ENCODE peak calls at places on chromosomes 12 and 14, in seven cellular contexts. J, S, P, U, O, F and K are unnamed samples.

GRCh38 chr12:26298785-26299621 is 103.6 kb downstream of the SSPN start:
- DNase-seq in J (peak; percentile 68), S (no peak), P (no peak), U (peak; percentile 71), O (peak; percentile 96), F (no peak), K (peak; percentile 86)

GRCh38 chr12:67655829-67656614 is 7.5 kb downstream of the DYRK2 start:
- DNase-seq in J (no peak), S (no peak), P (no peak), U (no peak), O (no peak), F (no peak), K (no peak)

GRCh38 chr14:75292016-75292646 is 13.5 kb downstream of the FOS start:
- DNase-seq in J (no peak), S (no peak), P (no peak), U (no peak), O (no peak), F (no peak), K (no peak)

GRCh38 chr12:58395056-58395455 is 453.7 kb downstream of the ATP23 start:
- DNase-seq in J (no peak), S (no peak), P (no peak), U (no peak), O (no peak), F (no peak), K (no peak)

GRCh38 chr12:12141000-12141399 is 70.3 kb downstream of the BCL2L14 start:
- DNase-seq in J (no peak), S (no peak), P (no peak), U (no peak), O (no peak), F (no peak), K (no peak)

GRCh38 chr12:28176295-28176694 is 14.0 kb upstream of the CCDC91 start:
- DNase-seq in J (no peak), S (no peak), P (no peak), U (no peak), O (no peak), F (no peak), K (no peak)

GRCh38 chr12:95674631-95675030 is 115.9 kb downstream of the NTN4 start:
- DNase-seq in J (no peak), S (no peak), P (no peak), U (peak; percentile 8), O (no peak), F (no peak), K (peak; percentile 78)

GRCh38 chr12:93325855-93326254 is 51.9 kb upstream of the NUDT4 start:
- DNase-seq in J (peak; percentile 62), S (no peak), P (no peak), U (peak; percentile 34), O (no peak), F (no peak), K (peak; percentile 11)

GRCh38 chr14:79483472-79483871 is 727.8 kb downstream of the DIO2 start:
- DNase-seq in J (peak; percentile 23), S (no peak), P (no peak), U (peak; percentile 4), O (no peak), F (no peak), K (peak; percentile 11)

GRCh38 chr14:45089813-45090212 is 5.9 kb downstream of the PRPF39 start:
- DNase-seq in J (no peak), S (no peak), P (no peak), U (peak; percentile 23), O (no peak), F (no peak), K (peak; percentile 57)

GRCh38 chr14:101184104-101184455 is 280.6 kb upstream of the RTL1 start:
- DNase-seq in J (no peak), S (no peak), P (no peak), U (no peak), O (no peak), F (no peak), K (no peak)

GRCh38 chr14:96060161-96060933 is 21.2 kb downstream of the C14orf132 start:
- DNase-seq in J (no peak), S (no peak), P (no peak), U (no peak), O (no peak), F (no peak), K (no peak)

GRCh38 chr14:88505621-88506020 is 49.2 kb downstream of the PTPN21 start:
- DNase-seq in J (no peak), S (no peak), P (no peak), U (no peak), O (no peak), F (no peak), K (no peak)

GRCh38 chr12:42161529-42161928 is 16.9 kb upstream of the GXYLT1 start:
- DNase-seq in J (no peak), S (no peak), P (no peak), U (no peak), O (no peak), F (no peak), K (no peak)

GRCh38 chr14:92780444-92780843 is 13.7 kb upstream of the GOLGA5 start:
- DNase-seq in J (peak; percentile 64), S (no peak), P (no peak), U (peak; percentile 74), O (peak; percentile 13), F (no peak), K (peak; percentile 24)

GRCh38 chr14:23442721-23443356 is 7.4 kb upstream of the MYH7 start:
- DNase-seq in J (no peak), S (peak; percentile 88), P (no peak), U (no peak), O (no peak), F (no peak), K (no peak)

GRCh38 chr14:58960945-58961731 is 227.3 kb upstream of the DAAM1 start:
- DNase-seq in J (no peak), S (peak; percentile 35), P (no peak), U (no peak), O (no peak), F (no peak), K (no peak)

GRCh38 chr12:27081668-27082091 is 698 bp downstream of the C12orf71 start:
- DNase-seq in J (no peak), S (peak; percentile 44), P (no peak), U (peak; percentile 29), O (peak; percentile 40), F (no peak), K (peak; percentile 58)

GRCh38 chr12:19608039-19608438 is 168.7 kb downstream of the AEBP2 start:
- DNase-seq in J (no peak), S (no peak), P (no peak), U (no peak), O (no peak), F (no peak), K (no peak)

GRCh38 chr12:19616781-19617180 is 177.5 kb downstream of the AEBP2 start:
- DNase-seq in J (no peak), S (no peak), P (no peak), U (no peak), O (no peak), F (no peak), K (no peak)

GRCh38 chr12:19614601-19615442 is 175.5 kb downstream of the AEBP2 start:
- DNase-seq in J (no peak), S (no peak), P (no peak), U (no peak), O (no peak), F (no peak), K (no peak)

GRCh38 chr12:19613051-19613535 is 173.8 kb downstream of the AEBP2 start:
- DNase-seq in J (no peak), S (no peak), P (no peak), U (no peak), O (no peak), F (no peak), K (no peak)
- TF ChIP-seq CTCF in J (no peak), S (no peak), P (no peak), U (no peak), O (no peak), F (no peak), K (no peak)

GRCh38 chr12:47190271-47190750 is 110.6 kb upstream of the AMIGO2 start:
- DNase-seq in J (peak; percentile 8), S (no peak), P (no peak), U (peak; percentile 40), O (peak; percentile 35), F (no peak), K (peak; percentile 29)

GRCh38 chr12:47190905-47191304 is 111.1 kb upstream of the AMIGO2 start:
- DNase-seq in J (no peak), S (no peak), P (no peak), U (no peak), O (peak; percentile 39), F (no peak), K (no peak)

GRCh38 chr12:47189753-47190152 is 110.0 kb upstream of the AMIGO2 start:
- DNase-seq in J (no peak), S (no peak), P (no peak), U (no peak), O (no peak), F (peak; percentile 27), K (peak; percentile 35)

GRCh38 chr12:47193066-47193465 is 113.3 kb upstream of the AMIGO2 start:
- DNase-seq in J (no peak), S (no peak), P (no peak), U (no peak), O (no peak), F (no peak), K (no peak)

DNA sequence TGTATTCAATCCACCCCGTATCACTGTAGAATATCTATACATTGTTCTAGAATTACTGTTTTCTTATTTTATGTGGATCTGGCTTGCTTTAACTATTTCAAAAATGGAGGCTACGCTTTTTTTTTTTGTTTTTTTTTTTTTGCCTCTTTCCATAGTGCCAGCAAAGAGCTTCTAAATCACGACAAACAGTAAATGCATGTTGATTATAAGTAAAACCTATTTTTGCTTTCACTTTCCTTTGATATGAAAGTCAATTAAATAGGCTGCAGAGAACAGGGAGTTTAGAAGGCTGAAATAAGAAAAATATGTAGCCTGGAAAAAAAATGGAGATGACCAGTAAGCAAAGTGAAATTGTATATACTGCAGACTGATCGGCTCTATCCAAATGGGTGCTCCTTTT is 112.3 kb upstream of the AMIGO2 start:
- DNase-seq in J (no peak), S (no peak), P (no peak), U (no peak), O (no peak), F (no peak), K (no peak)
- H3K4me3 ChIP-seq in J (no peak overlapping the region), S (no peak overlapping the region), P (no peak overlapping the region), U (no peak overlapping the region), O (no peak overlapping the region), F (no peak overlapping the region), K (no peak overlapping the region)

GRCh38 chr12:2191534-2192153 is 138.9 kb downstream of the CACNA1C start:
- DNase-seq in J (no peak), S (no peak), P (no peak), U (no peak), O (no peak), F (no peak), K (no peak)
- TF ChIP-seq CTCF in J (no peak), S (no peak), P (no peak), U (no peak), O (no peak), F (no peak), K (no peak)

GRCh38 chr12:75483411-75483810 is 2.9 kb downstream of the GLIPR1 start:
- DNase-seq in J (peak; percentile 18), S (no peak), P (no peak), U (no peak), O (no peak), F (no peak), K (no peak)

GRCh38 chr12:75482636-75483035 is 2.1 kb downstream of the GLIPR1 start:
- DNase-seq in J (no peak), S (no peak), P (no peak), U (no peak), O (peak; percentile 75), F (no peak), K (peak; percentile 53)

GRCh38 chr12:75481013-75481705 is 604 bp downstream of the GLIPR1 start:
- DNase-seq in J (peak; percentile 46), S (no peak), P (no peak), U (peak; percentile 48), O (peak; percentile 73), F (no peak), K (peak; percentile 32)

GRCh38 chr12:75480469-75480949 is at the start of gene GLIPR1:
- DNase-seq in J (peak; percentile 98), S (peak; percentile 71), P (peak; percentile 73), U (peak; percentile 99), O (peak; percentile 95), F (peak; percentile 70), K (peak; percentile 97)

GRCh38 chr12:75481774-75482173 is 1.2 kb downstream of the GLIPR1 start:
- DNase-seq in J (peak; percentile 50), S (no peak), P (no peak), U (peak; percentile 78), O (peak; percentile 72), F (no peak), K (peak; percentile 91)
- H3K4me3 ChIP-seq in J (peak overlapping the region; percentile 71), S (peak overlapping the region; percentile 54), P (peak overlapping the region; percentile 77), U (peak overlapping the region; percentile 68), O (peak overlapping the region; percentile 75), F (peak overlapping the region; percentile 50), K (peak overlapping the region; percentile 67)